ENCODE peak calls at places on chromosomes 5 and 9, in eight cellular contexts. C is GM23338, X is HepG2, S is HCT116, P is K562, G is HL-60, H is GM12878, E is Panc1. K is an unnamed sample.

GRCh38 chr5:36928947-36929346 is 52.4 kb downstream of the NIPBL start:
- DNase-seq in C (no peak), X (no peak), S (no peak), P (no peak), G (no peak), H (no peak), E (no peak), K (no peak)

GRCh38 chr9:78994476-78994875 is 577.3 kb upstream of the TLE4 start:
- DNase-seq in C (no peak), X (no peak), S (no peak), P (no peak), G (no peak), H (no peak), E (no peak), K (no peak)

GRCh38 chr5:151253604-151253948 is 591 bp downstream of the GM2A start:
- DNase-seq in C (no peak), X (no peak), S (no peak), P (no peak), G (no peak), H (no peak), E (no peak), K (peak)

GRCh38 chr9:97786341-97786740 is 66.7 kb upstream of the FOXE1 start:
- DNase-seq in C (peak), X (no peak), S (peak), P (no peak), G (no peak), H (no peak), E (no peak), K (no peak)

GRCh38 chr9:137460363-137461315 is 1.5 kb upstream of the NSMF start:
- DNase-seq in C (no peak), X (no peak), S (no peak), P (no peak), G (no peak), H (no peak), E (no peak), K (peak)

GRCh38 chr5:121640298-121640697 is 211.4 kb upstream of the FTMT start:
- DNase-seq in C (no peak), X (no peak), S (no peak), P (no peak), G (no peak), H (no peak), E (no peak), K (no peak)

GRCh38 chr9:1296331-1296730 is 246.2 kb downstream of the DMRT2 start:
- DNase-seq in C (no peak), X (no peak), S (no peak), P (no peak), G (no peak), H (no peak), E (no peak), K (no peak)

GRCh38 chr5:141742866-141743651 is 61.0 kb upstream of the ARAP3 start:
- DNase-seq in C (peak), X (no peak), S (no peak), P (peak), G (no peak), H (no peak), E (no peak), K (no peak)

GRCh38 chr5:609088-609370 is 3.1 kb upstream of the CEP72 start:
- DNase-seq in C (no peak), X (no peak), S (no peak), P (no peak), G (no peak), H (no peak), E (no peak), K (no peak)

GRCh38 chr5:133066045-133066444 is 14.2 kb downstream of the HSPA4 start:
- DNase-seq in C (no peak), X (no peak), S (no peak), P (no peak), G (no peak), H (no peak), E (no peak), K (no peak)

GRCh38 chr9:36151306-36152210 is 15.0 kb downstream of the GLIPR2 start:
- DNase-seq in C (no peak), X (no peak), S (no peak), P (no peak), G (peak), H (peak), E (no peak), K (no peak)

GRCh38 chr5:16390825-16391224 is 74.8 kb downstream of the ZNF622 start:
- DNase-seq in C (no peak), X (no peak), S (no peak), P (no peak), G (no peak), H (no peak), E (no peak), K (no peak)

GRCh38 chr5:57454896-57455295 is 27.7 kb downstream of the ACTBL2 start:
- DNase-seq in C (no peak), X (no peak), S (no peak), P (no peak), G (no peak), H (no peak), E (no peak), K (no peak)

GRCh38 chr5:157266286-157267007 is 524 bp downstream of the CYFIP2 start:
- DNase-seq in C (peak), X (no peak), S (no peak), P (no peak), G (no peak), H (no peak), E (no peak), K (no peak)

GRCh38 chr5:133075572-133076536 is 24.0 kb downstream of the HSPA4 start:
- DNase-seq in C (no peak), X (peak), S (no peak), P (no peak), G (no peak), H (no peak), E (no peak), K (no peak)

GRCh38 chr5:143976055-143976454 is 164.1 kb downstream of the HMHB1 start:
- DNase-seq in C (no peak), X (no peak), S (no peak), P (no peak), G (no peak), H (no peak), E (no peak), K (no peak)

GRCh38 chr5:5078009-5078897 is 61.9 kb upstream of the ADAMTS16 start:
- DNase-seq in C (peak), X (no peak), S (no peak), P (peak), G (no peak), H (no peak), E (no peak), K (peak)

GRCh38 chr5:132472431-132472830 is 18.1 kb downstream of the IRF1 start:
- DNase-seq in C (no peak), X (no peak), S (no peak), P (no peak), G (no peak), H (no peak), E (no peak), K (no peak)

GRCh38 chr5:58983496-58983895 is 400.6 kb downstream of the RAB3C start:
- DNase-seq in C (no peak), X (no peak), S (no peak), P (no peak), G (no peak), H (no peak), E (no peak), K (no peak)

GRCh38 chr5:112614285-112614684 is 123.4 kb upstream of the APC start:
- DNase-seq in C (no peak), X (no peak), S (no peak), P (no peak), G (no peak), H (no peak), E (no peak), K (no peak)

GRCh38 chr9:111632051-111632450 is 917 bp downstream of the DNAJC25 start:
- DNase-seq in C (no peak), X (peak), S (no peak), P (no peak), G (peak), H (no peak), E (no peak), K (no peak)

GRCh38 chr5:93126634-93127033 is 454.4 kb downstream of the NR2F1-AS1 start:
- DNase-seq in C (no peak), X (no peak), S (no peak), P (no peak), G (no peak), H (no peak), E (no peak), K (no peak)

GRCh38 chr9:18459958-18460584 is 13.9 kb upstream of the ADAMTSL1 start:
- DNase-seq in C (no peak), X (no peak), S (no peak), P (no peak), G (no peak), H (no peak), E (no peak), K (no peak)

GRCh38 chr5:150036513-150036912 is 36.0 kb downstream of the HMGXB3 start:
- DNase-seq in C (no peak), X (no peak), S (no peak), P (no peak), G (no peak), H (no peak), E (no peak), K (no peak)

DNA sequence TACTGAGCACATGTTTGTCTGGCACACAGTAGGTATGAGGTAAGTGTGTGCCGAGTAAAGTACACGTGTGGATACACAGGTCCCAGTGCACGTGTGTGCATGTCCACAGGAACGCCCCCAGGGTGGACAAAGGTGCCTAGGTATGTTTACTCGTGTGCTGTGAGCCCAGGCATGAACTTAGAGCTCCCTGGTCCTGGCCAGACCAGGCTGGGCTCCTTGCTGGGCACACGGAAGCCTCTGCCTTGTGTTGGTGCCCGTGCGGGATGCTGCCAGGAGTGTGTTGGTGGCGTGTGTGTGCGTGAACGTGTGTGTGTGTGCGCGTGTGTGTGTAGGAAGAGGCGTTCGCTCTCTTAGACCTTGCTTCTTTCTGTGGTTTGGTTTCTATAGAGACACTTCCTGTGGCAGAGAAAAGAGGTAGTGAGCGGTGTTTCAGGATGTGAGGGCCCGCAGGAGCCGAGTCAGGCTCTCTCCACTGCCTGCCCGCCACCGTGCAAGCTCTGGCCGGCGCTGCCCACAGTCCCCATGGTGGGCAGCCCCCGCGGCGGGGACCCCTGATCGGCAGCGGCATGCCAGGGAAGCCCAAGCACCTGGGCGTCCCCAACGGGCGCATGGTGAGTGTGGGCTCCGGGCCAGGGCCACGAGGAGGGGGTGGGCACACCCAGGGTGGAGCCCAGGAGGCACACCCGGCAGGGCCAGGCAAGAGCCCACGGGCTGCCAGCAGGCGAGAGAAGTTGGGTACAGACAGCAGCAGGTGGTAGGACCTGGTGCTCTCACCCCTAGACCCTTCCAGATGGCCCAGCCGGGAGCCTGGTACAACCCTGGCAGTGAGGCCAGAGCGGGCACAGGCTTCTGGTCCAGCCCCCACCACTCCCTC is at the start of gene RGS14:
- DNase-seq in C (no peak), X (no peak), S (no peak), P (peak), G (peak), H (peak), E (no peak), K (no peak)
- TF ChIP-seq POLR2AphosphoS5 in C (no peak), X (no peak), S (no peak), P (no peak), G (peak), H (peak), E (no peak), K (no peak)

DNA sequence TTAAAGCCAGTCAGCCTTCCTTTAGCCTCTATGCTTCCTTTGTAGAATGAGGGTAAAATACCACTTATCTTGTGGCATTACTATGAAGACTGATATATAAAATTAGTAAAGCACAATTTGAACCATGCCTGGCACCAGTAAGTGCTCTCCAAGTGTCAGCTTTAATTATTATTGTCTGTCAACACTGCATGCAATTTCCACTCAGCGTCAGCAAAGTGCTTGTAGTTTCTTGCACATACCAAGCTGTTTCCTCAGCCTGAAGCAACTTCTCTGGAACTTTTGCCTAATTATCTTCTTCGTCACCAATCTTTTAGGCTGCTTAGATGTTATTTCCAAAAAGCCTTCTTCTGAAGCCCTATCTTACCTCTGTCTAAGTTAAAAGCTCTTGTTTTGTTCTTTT is 177.3 kb downstream of the CDC42SE2 start:
- DNase-seq in C (no peak), X (no peak), S (no peak), P (no peak), G (no peak), H (no peak), E (no peak), K (no peak)
- TF ChIP-seq REST in C (no peak), X (no peak), S (no peak), P (no peak), G (no peak), H (no peak), E (no peak), K (no peak)

GRCh38 chr5:88889165-88890069 is 6.4 kb upstream of the MEF2C start:
- DNase-seq in C (peak), X (no peak), S (no peak), P (no peak), G (no peak), H (no peak), E (no peak), K (peak)
- TF ChIP-seq POLR2AphosphoS5 in C (peak), X (no peak), S (no peak), P (no peak), G (no peak), H (peak), E (no peak), K (no peak)

DNA sequence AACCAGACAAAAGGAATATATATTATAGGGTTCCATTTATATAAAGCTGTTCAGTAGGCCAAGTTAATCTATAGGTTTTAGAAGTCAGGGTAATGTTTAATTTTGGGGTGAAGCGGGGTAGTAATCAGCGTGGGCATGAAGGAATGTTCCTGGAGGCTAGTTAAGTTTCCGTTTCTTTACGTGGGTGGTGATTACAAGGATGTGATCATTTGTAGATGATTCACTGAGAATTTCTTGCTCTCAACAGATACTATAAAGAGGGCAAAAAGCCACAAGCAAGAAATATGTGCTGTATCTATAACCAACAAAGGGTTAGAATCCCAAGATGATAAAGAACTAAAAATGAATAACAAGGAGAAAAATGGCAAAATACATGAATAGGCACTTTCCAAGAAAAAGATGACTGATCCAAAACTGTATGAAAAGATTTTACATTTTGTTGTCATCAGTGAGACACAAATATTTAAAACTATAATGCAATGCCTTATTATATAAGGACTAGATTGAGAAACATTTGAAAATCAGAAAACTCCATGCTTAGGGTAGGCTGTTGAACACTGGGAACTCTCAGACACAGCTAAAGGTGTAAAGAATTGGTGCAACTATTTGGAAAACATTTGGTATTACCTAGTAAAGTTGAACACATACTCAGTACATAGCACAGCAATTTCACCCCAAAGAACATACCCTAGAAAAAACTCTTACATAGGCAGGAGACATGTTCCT is 224.3 kb upstream of the S1PR3 start:
- DNase-seq in C (no peak), X (no peak), S (no peak), P (peak), G (no peak), H (no peak), E (no peak), K (no peak)
- TF ChIP-seq REST in C (no peak), X (no peak), S (no peak), P (no peak), G (no peak), H (no peak), E (no peak), K (no peak)

GRCh38 chr5:119393201-119393691 is 37.4 kb downstream of the TNFAIP8 start:
- DNase-seq in C (no peak), X (no peak), S (no peak), P (no peak), G (no peak), H (no peak), E (no peak), K (no peak)

GRCh38 chr5:119388619-119389190 is 32.9 kb downstream of the TNFAIP8 start:
- DNase-seq in C (no peak), X (no peak), S (no peak), P (no peak), G (no peak), H (no peak), E (no peak), K (no peak)

GRCh38 chr5:119387900-119388618 is 32.2 kb downstream of the TNFAIP8 start:
- DNase-seq in C (no peak), X (peak), S (no peak), P (no peak), G (no peak), H (no peak), E (no peak), K (no peak)

GRCh38 chr5:119386945-119387344 is 31.1 kb downstream of the TNFAIP8 start:
- DNase-seq in C (no peak), X (peak), S (no peak), P (peak), G (no peak), H (no peak), E (no peak), K (no peak)

DNA sequence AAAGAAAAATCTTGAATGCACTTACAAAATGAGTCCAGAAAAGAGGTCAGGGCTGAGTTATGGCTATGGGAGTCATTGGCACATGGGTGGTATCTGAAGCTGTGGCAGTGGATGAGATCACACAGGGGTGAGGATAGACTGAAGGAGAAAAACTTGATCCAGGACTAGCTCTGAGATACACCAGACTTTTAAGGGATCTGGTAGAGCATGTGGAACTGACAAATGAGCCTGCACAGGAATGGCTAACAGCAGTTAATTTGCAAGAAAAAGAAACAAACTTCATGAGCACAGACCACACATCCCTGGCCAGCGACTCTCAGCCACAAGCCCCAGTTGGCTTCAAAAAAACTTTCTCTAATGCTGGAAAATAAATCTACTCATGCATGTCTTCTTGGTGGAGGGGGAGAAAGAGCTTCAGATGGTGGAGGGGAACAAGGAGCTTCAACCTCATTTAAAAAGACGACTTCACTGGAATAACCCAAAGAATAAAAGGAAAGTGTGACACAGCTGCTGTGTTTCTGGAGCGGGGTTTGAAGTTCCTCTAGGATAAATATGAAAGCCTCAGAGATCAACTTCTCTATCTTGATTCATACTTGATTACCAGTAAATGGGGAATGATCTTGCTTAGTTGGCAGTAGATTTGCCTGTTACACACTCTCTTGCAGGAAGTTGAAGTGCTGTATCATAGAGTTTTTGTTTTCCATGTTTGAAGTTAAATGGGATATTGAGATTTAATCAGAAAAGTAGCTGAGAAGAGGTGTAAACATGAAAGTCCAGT is 33.7 kb downstream of the TNFAIP8 start:
- DNase-seq in C (no peak), X (no peak), S (no peak), P (no peak), G (no peak), H (no peak), E (no peak), K (no peak)
- TF ChIP-seq POLR2AphosphoS5 in C (no peak), X (no peak), S (no peak), P (no peak), G (no peak), H (no peak), E (no peak), K (no peak)

GRCh38 chr9:114011313-114011712 is 66.8 kb downstream of the AMBP start:
- DNase-seq in C (no peak), X (no peak), S (no peak), P (no peak), G (no peak), H (no peak), E (no peak), K (no peak)
- TF ChIP-seq REST in C (no peak), X (no peak), S (no peak), P (no peak), G (no peak), H (no peak), E (no peak), K (no peak)

DNA sequence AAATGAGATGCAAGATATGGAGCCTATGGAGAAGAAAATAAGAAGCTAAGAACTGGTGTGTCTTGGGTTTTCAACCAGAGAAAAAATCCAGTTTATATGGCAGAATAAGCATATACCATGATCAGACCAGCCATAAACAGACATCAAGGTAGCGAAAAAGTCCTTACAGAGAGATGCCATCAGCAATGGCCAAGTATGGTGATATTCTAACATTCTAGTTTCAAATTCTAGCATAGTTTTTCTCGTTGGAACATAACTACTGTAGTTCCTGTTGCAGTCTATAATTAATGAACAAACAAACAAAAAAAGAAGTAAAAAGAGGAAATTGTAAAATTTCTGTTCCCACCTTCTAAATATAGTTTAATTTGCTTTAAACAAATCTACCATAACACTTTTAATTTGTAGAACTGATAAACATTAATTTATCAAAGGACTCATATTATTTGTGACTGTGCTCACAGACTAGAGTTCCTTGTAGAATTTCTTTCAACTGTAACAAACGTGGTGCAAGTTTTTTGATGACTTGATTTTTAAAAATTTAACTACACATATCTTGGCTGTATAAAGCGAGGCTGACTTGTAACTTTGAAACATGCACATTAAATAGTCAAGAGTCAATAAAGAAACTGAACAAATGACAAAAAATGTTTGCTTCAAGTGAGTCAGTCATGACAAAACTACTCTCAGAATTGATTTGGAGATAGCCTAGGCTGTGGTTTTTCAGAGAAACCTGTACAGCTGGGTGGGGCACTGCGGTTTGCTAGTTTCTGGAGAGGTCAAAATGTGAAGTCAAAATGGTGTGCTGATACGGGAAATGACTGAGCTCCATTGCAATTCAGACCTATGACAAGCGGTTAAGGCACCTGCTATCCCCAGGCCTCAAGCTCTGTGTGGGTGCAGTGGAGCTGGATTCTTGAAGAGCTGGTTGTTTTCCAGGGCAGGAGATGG is 10.1 kb upstream of the CD180 start:
- DNase-seq in C (no peak), X (peak), S (peak), P (peak), G (no peak), H (peak), E (peak), K (no peak)
- TF ChIP-seq POLR2AphosphoS5 in C (no peak), X (no peak), S (no peak), P (peak), G (peak), H (no peak), E (no peak), K (no peak)

GRCh38 chr9:13513710-13514444 is 234.4 kb upstream of the MPDZ start:
- DNase-seq in C (peak), X (no peak), S (no peak), P (no peak), G (no peak), H (no peak), E (no peak), K (peak)
- TF ChIP-seq REST in C (no peak), X (no peak), S (no peak), P (no peak), G (no peak), H (no peak), E (no peak), K (no peak)

K was measured in SK-N-SH.